ENCODE peak calls at places on chromosome 17, in eight cellular contexts. O, T, W, Y, N, D, A and J are unnamed samples.

GRCh38 chr17:49035470-49036269 is 38.5 kb downstream of the IGF2BP1 start:
- DNase-seq in O (peak), N (peak), Y (no peak), A (peak), T (peak), W (peak), D (peak), J (no peak)

GRCh38 chr17:41186872-41187271 is 2.2 kb upstream of the KRTAP4-1 start:
- DNase-seq in A (no peak), D (no peak), T (no peak), Y (no peak), W (no peak), O (no peak), N (no peak), J (peak)

GRCh38 chr17:58304735-58305486 is 23.7 kb downstream of the TSPOAP1 start:
- DNase-seq in Y (no peak), W (no peak), A (no peak), N (no peak), D (no peak), O (no peak), T (no peak), J (no peak)

GRCh38 chr17:29145289-29146058 is 34.7 kb downstream of the MYO18A start:
- DNase-seq in D (peak), T (peak), A (peak), W (peak), Y (no peak), O (peak), N (no peak), J (peak)

GRCh38 chr17:50550661-50551432 is 3.9 kb downstream of the SPATA20 start:
- DNase-seq in D (peak), Y (peak), A (peak), N (peak), T (peak), W (peak), O (peak), J (peak)

GRCh38 chr17:42342242-42343008 is 45.8 kb downstream of the STAT3 start:
- DNase-seq in O (peak), D (no peak), Y (no peak), A (peak), N (no peak), W (peak), T (no peak), J (peak)

GRCh38 chr17:83026311-83026811 is 53.0 kb upstream of the METRNL start:
- DNase-seq in D (no peak), A (no peak), N (no peak), W (no peak), O (no peak), Y (no peak), T (no peak), J (no peak)

GRCh38 chr17:16939606-16940115 is 32.3 kb downstream of the TNFRSF13B start:
- DNase-seq in Y (no peak), N (no peak), T (no peak), O (no peak), D (no peak), W (no peak), A (no peak), J (no peak)

GRCh38 chr17:48645639-48646182 is 19.6 kb upstream of the HOXB9 start:
- DNase-seq in A (no peak), O (no peak), T (no peak), N (no peak), W (no peak), Y (no peak), D (no peak), J (no peak)

GRCh38 chr17:78252701-78253635 is 21.5 kb downstream of the TMEM235 start:
- DNase-seq in A (no peak), O (no peak), D (peak), N (no peak), T (no peak), W (no peak), Y (no peak), J (no peak)

GRCh38 chr17:73340093-73340596 is 28.3 kb upstream of the CDC42EP4 start:
- DNase-seq in D (no peak), W (peak), T (peak), O (peak), A (peak), Y (peak), N (peak), J (peak)

GRCh38 chr17:49747632-49748031 is 16.3 kb downstream of the FAM117A start:
- DNase-seq in O (no peak), Y (no peak), D (no peak), N (no peak), T (no peak), A (no peak), W (no peak), J (no peak)

GRCh38 chr17:41547921-41548843 is 20.1 kb upstream of the KRT19 start:
- DNase-seq in D (peak), T (peak), W (peak), O (peak), A (peak), N (peak), Y (peak), J (peak)

GRCh38 chr17:58331815-58332719 is 3.5 kb upstream of the TSPOAP1 start:
- DNase-seq in A (no peak), T (no peak), N (peak), D (peak), Y (no peak), O (no peak), W (no peak), J (no peak)

GRCh38 chr17:80703109-80703508 is 158.5 kb downstream of the RPTOR start:
- DNase-seq in T (no peak), N (no peak), D (no peak), O (no peak), Y (no peak), W (no peak), A (no peak), J (no peak)

GRCh38 chr17:61316633-61317032 is 83.0 kb upstream of the TBX2 start:
- DNase-seq in W (no peak), Y (no peak), D (no peak), A (no peak), O (no peak), N (no peak), T (no peak), J (no peak)

GRCh38 chr17:61313515-61314326 is 85.9 kb upstream of the TBX2 start:
- DNase-seq in W (no peak), T (no peak), N (no peak), Y (no peak), O (no peak), A (no peak), D (no peak), J (no peak)

GRCh38 chr17:61317779-61318178 is 81.9 kb upstream of the TBX2 start:
- DNase-seq in A (no peak), W (no peak), T (no peak), D (no peak), O (no peak), Y (no peak), N (no peak), J (no peak)

GRCh38 chr17:61312406-61313295 is 87.0 kb upstream of the TBX2 start:
- DNase-seq in A (no peak), W (no peak), Y (no peak), O (peak), D (no peak), N (no peak), T (no peak), J (no peak)

GRCh38 chr17:61314368-61315078 is 85.1 kb upstream of the TBX2 start:
- DNase-seq in D (peak), T (no peak), Y (no peak), A (peak), W (peak), O (peak), N (peak), J (peak)
- H3K4me3 ChIP-seq in D (no peak), T (no peak), Y (no peak), A (no peak), W (no peak), O (no peak), N (no peak), J (no peak)

DNA sequence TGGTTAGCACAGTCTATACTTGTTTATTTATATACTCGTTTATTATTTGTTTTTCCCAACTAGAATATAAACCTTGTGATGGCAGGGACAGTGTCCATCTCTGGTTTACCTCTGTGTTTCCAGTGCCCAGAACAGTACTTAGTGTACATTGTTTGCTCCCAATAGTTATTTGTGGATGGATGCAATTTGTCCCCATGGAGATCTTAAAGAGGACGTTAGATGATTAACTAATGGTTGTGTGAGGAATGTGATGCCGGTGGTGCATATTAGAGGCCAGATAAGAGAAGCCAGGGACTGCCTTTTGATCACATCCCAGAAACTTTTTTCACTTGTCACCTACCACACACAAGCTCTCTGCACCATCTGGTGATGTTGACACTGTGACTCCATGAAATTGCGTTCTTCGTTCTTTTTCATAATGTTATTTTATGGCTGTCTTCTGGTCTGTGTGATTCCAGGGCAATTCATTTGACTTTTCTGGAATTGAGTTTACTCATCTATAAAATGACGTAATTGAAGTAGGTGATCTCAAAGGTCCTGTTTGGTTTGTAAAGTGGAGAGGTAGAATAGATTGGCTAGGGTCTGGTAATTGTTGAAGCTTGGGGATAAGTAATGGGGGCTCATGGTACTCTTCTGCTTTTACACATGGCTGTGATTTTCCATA is 1.2 kb downstream of the COX10 start:
- DNase-seq in W (no peak), Y (no peak), D (no peak), O (no peak), N (no peak), T (no peak), A (no peak), J (no peak)
- H3K4me3 ChIP-seq in W (peak), Y (no peak), D (peak), O (peak), N (peak), T (peak), A (peak), J (peak)

GRCh38 chr17:51597340-51597739 is 337.0 kb downstream of the UTP18 start:
- DNase-seq in N (no peak), A (no peak), T (no peak), D (no peak), O (no peak), W (no peak), Y (no peak), J (no peak)
- H3K4me3 ChIP-seq in N (no peak), A (no peak), T (no peak), D (no peak), O (no peak), W (no peak), Y (no peak), J (no peak)

GRCh38 chr17:76266244-76266938 is 1.2 kb downstream of the UBALD2 start:
- DNase-seq in Y (no peak), N (no peak), W (peak), T (no peak), A (peak), D (no peak), O (peak), J (no peak)

GRCh38 chr17:76268991-76269981 is 4.1 kb downstream of the UBALD2 start:
- DNase-seq in O (no peak), A (no peak), Y (no peak), D (no peak), T (no peak), N (no peak), W (no peak), J (no peak)

GRCh38 chr17:76267051-76267576 is 2.0 kb downstream of the UBALD2 start:
- DNase-seq in A (no peak), O (no peak), T (no peak), W (no peak), D (no peak), N (no peak), Y (no peak), J (no peak)

GRCh38 chr17:76270127-76270592 is 5.0 kb downstream of the UBALD2 start:
- DNase-seq in Y (no peak), D (no peak), W (no peak), O (no peak), N (no peak), A (no peak), T (no peak), J (no peak)

GRCh38 chr17:76268015-76268749 is 3.0 kb downstream of the UBALD2 start:
- DNase-seq in D (no peak), T (no peak), Y (no peak), O (peak), N (peak), W (peak), A (peak), J (peak)
- H3K4me3 ChIP-seq in D (no peak), T (no peak), Y (no peak), O (no peak), N (no peak), W (peak), A (no peak), J (no peak)

GRCh38 chr17:2017274-2017941 is 7.7 kb downstream of the RTN4RL1 start:
- DNase-seq in T (no peak), Y (no peak), N (no peak), A (no peak), O (no peak), W (no peak), D (no peak), J (no peak)
- H3K4me3 ChIP-seq in T (no peak), Y (no peak), N (no peak), A (no peak), O (no peak), W (no peak), D (no peak), J (no peak)

DNA sequence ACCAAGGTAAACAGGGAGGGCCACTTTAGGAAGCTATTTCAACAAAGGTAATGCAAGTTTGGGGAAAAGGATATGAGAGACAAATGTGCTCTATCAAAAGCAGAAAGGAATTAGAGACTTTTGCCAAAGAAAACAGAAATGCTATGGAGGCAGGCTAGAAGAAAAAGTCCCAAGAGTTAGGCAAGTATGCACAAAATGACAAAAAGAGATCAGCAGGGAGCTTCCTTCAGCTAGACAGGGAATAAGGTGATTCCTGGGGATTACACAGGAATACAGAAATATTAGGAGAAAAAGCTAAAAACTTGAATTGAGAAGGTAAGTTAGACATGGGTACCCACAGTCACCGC is 2.4 kb downstream of the FXR2 start:
- DNase-seq in T (no peak), W (no peak), D (no peak), A (no peak), O (no peak), N (no peak), Y (no peak), J (no peak)
- H3K4me3 ChIP-seq in T (no peak), W (peak), D (no peak), A (peak), O (no peak), N (no peak), Y (no peak), J (peak)